ENCODE peak calls at places on chromosomes 4 and X, in four cellular contexts. H is HL-60, D is K562, I is GM12878. X is an unnamed sample.

GRCh38 chrX:11739796-11740195 is 18.2 kb upstream of the MSL3 start:
- DNase-seq in H (no peak), D (no peak), I (peak), X (no peak)

GRCh38 chr4:61995717-61996337 is 795.7 kb downstream of the ADGRL3 start:
- DNase-seq in H (no peak), D (no peak), I (no peak), X (no peak)

GRCh38 chrX:31366076-31366475 is 294.2 kb upstream of the FTHL17 start:
- DNase-seq in H (no peak), D (no peak), I (no peak), X (no peak)

GRCh38 chrX:45769919-45770582 is 569.4 kb upstream of the DIPK2B start:
- DNase-seq in H (peak), D (peak), I (peak), X (peak)

GRCh38 chr4:163482197-163482596 is 8.6 kb upstream of the TKTL2 start:
- DNase-seq in H (peak), D (no peak), I (no peak), X (peak)

GRCh38 chrX:141220342-141221008 is 21.8 kb downstream of the SPANXC start:
- DNase-seq in H (no peak), D (no peak), I (no peak), X (no peak)

GRCh38 chrX:67544871-67545771 is 1.3 kb downstream of the AR start:
- DNase-seq in H (no peak), D (no peak), I (no peak), X (no peak)

GRCh38 chr4:42995343-42995944 is 102.9 kb downstream of the GRXCR1 start:
- DNase-seq in H (peak), D (peak), I (no peak), X (peak)

DNA sequence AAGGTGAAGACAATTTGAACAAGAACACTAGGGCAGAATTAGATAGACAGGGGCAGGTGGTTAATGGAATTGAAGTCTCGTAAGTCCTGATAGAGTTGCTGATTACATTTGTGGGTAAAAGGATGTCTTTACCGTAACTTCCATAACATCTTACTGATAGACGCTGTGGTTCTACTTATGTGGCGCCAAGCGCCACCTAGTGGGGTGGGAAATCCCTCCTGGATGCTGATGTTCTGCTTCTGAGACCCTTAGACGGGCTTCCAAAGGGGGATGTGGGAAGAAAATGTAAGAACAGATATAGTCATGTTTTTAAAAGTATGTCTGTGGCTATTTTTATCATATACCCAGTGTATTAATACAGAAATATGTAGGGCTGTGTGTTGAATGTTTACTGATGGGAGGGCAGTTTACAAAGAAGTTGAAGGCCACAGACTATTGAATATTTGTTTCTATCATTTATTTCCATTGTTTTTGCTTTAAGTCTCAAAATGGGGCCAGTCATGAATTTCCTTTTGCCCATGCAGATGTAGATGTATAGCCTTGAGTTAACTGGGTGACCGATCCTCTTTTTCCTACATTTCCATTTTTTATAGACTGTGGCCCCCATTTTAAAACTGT is 12.2 kb upstream of the TLR8 start:
- DNase-seq in H (peak), D (peak), I (no peak), X (no peak)
- TF ChIP-seq SPI1 in H (no peak), D (no peak), I (no peak), X (no peak)

DNA sequence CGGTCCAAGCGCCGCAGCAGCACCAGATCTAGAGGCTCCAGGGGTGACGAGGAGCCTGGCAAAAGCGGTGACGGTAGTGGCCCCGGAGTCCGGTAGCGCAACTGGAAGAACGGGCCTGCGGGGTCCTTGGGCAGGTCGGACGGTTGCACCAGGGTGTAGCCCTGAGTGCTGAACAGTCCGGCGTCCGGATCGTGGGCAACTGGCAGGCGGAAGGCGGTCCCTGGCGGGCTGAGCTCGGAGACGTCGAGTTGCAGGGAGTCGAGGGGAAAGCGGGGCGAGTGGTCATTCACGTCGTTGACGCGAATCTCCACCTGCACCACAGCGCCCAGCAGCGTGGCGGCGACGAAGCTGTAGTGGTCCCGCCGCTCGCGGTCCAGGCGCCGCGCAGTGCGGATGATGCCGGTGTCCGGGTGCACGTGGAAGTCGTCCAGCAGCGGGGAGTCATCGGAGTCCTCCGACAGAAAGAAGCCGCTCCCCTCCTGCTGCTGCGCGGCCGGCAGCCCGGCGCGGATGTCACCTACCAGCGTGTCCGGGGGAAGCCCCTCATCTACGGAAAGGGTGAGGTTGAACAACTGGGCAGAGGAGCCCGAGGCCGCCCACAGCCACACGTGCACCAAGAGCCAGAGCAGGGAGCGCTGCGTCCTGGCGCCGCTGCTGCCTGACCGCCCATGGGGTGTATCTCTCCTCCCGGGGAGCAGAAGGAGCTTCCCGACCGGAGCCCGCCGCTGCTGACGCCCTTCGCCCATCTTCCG is 834 bp downstream of the DCHS2 start:
- DNase-seq in H (no peak), D (no peak), I (no peak), X (peak)
- TF ChIP-seq SPI1 in H (no peak), D (no peak), I (no peak), X (no peak)

GRCh38 chrX:40095588-40096394 is 2.0 kb downstream of the BCOR start:
- DNase-seq in H (peak), D (no peak), I (no peak), X (no peak)

GRCh38 chrX:40097101-40097491 is 662 bp downstream of the BCOR start:
- DNase-seq in H (no peak), D (peak), I (no peak), X (no peak)

GRCh38 chrX:40097492-40098263 is at the start of gene BCOR:
- DNase-seq in H (peak), D (peak), I (no peak), X (no peak)

GRCh38 chrX:40094900-40095587 is 2.7 kb downstream of the BCOR start:
- DNase-seq in H (no peak), D (no peak), I (no peak), X (no peak)

DNA sequence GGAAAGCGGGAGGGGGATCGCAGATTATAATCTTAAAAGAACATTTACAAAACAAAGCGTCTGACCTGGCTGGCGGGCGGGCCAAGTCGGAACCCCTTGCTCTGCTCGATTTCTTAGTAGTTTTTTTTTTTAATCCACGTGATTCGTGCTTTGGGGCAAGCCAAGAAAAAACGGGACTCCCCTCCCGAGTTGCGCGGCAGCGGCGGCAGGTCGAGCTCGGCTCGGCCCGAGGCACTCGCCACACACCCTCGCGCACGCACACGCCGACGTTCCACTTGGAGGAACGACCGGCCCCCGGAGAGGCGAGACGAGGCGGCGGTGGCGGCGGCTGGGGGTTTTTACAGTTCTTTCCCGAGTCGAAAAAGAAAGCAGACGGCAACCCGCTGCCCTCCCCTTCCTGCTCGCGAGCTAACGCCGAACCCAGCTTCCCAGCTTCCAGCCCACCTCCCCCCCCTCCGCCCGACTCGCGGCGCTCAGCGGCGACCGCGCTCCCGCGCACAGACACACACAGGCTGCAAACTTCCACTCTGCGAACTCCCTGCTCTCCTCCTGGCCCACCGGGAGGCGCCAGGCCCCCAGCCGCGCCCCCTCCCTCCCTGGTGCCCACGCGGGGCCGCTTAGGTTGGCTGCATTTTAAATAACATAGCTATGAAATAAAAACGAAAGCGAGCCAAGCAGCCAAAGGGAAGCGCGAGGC is 1.2 kb downstream of the BCOR start:
- DNase-seq in H (peak), D (no peak), I (no peak), X (no peak)
- TF ChIP-seq SPI1 in H (no peak), D (no peak), I (no peak), X (no peak)

GRCh38 chrX:136185409-136186022 is 38.2 kb downstream of the FHL1 start:
- DNase-seq in H (no peak), D (no peak), I (no peak), X (no peak)
- TF ChIP-seq SPI1 in H (no peak), D (no peak), I (no peak), X (no peak)

DNA sequence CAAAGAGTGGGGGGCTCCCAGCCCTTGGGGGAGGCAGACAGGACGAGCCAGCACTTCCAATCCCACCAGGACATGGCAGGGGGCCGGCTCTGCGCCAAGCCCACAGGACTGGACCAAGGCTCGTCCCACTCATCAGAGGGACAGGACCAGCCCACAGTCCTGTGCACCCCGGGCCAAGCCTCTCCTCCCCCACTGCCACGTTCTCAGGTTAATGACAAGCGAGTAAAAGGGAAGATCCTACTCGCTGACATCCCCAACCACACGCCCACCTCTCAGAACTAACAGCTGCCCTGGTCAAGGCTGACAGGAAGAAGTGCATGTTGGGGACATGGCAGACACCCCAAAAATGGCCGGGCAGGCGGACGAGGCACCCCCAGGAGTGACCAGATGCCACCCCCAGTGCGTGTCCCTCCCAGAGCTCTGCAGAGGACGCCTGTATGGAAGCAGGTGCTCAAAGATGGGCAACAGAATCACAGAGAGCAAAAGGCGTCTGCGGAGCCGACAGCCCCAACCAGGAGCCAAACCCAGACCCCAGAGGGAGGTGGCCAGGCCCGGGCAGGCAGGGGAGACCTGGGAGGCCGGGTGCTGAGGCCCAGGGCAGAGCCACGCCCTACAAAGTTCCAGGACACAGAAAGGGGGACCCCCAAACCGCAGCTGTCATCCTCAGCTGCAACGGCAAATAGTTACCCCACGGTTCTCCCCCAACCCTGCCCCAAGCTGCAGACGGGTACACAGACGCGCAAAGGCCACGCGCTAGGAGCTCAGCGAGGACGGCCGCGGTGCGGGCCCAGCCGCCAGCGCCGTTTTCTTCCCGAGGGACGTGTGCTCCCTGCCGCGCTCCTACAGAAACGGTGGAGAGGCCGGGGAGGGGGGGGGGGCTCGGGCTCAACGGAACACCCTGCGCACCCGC is 1.8 kb downstream of the CTBP1 start:
- DNase-seq in H (peak), D (peak), I (no peak), X (peak)
- TF ChIP-seq SPI1 in H (no peak), D (no peak), I (no peak), X (no peak)

GRCh38 chr4:140255919-140256318 is 101.9 kb upstream of the MAML3 start:
- DNase-seq in H (no peak), D (no peak), I (no peak), X (no peak)

GRCh38 chr4:140256335-140256734 is 102.4 kb upstream of the MAML3 start:
- DNase-seq in H (no peak), D (no peak), I (no peak), X (no peak)

GRCh38 chr4:140256941-140257340 is 103.0 kb upstream of the MAML3 start:
- DNase-seq in H (no peak), D (no peak), I (no peak), X (no peak)

GRCh38 chr4:140257461-140258305 is 103.7 kb upstream of the MAML3 start:
- DNase-seq in H (no peak), D (no peak), I (no peak), X (no peak)

DNA sequence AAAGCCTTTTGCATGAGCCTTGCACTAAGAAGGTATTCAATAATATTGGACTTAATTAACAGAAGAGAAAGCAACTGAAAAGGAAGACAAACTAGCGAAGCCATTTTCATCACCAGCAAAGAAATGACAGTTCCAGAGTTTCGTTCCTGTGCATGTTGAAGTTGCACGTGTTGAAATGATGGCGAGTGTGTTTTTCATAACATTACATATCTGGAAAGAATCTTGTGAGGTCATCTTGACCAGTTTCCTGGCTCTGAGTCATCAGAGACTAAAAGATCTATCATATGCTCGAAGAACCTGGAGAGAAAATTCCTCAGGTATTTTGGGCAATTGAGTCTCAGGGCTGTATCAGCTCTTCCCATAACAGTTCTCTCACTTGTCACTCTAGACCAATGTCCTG is 106.2 kb upstream of the MAML3 start:
- DNase-seq in H (no peak), D (no peak), I (no peak), X (no peak)
- TF ChIP-seq SPI1 in H (no peak), D (no peak), I (no peak), X (no peak)

GRCh38 chrX:108541286-108541685 is 101.6 kb downstream of the COL4A5 start:
- DNase-seq in H (no peak), D (no peak), I (no peak), X (no peak)

GRCh38 chrX:108537005-108537404 is 97.4 kb downstream of the COL4A5 start:
- DNase-seq in H (peak), D (peak), I (no peak), X (no peak)
- TF ChIP-seq SPI1 in H (no peak), D (no peak), I (no peak), X (no peak)

X was measured in GM12891.